ENCODE peak calls at places on chromosomes 6 and 20, in ten cellular contexts. One of them, this sample, is unnamed.

GRCh38 chr20:59518881-59519706 is 85.2 kb upstream of the PHACTR3 start:
- DNase-seq in A549: peak
- DNase-seq in endothelial cell of umbilical vein: peak
- DNase-seq in prostate gland: no peak
- DNase-seq in BJ: no peak
- DNase-seq in astrocyte of the spinal cord: peak
- DNase-seq in colonic mucosa: peak
- DNase-seq in fibroblast of lung: peak
- DNase-seq in adipocyte: peak
- DNase-seq in tibial artery: no peak
- DNase-seq in this sample: no peak

GRCh38 chr6:158150701-158151100 is 17.4 kb downstream of the SERAC1 start:
- DNase-seq in tibial artery: no peak
- DNase-seq in prostate gland: no peak
- DNase-seq in A549: no peak
- DNase-seq in colonic mucosa: no peak
- DNase-seq in endothelial cell of umbilical vein: no peak
- DNase-seq in BJ: no peak
- DNase-seq in fibroblast of lung: peak
- DNase-seq in astrocyte of the spinal cord: peak
- DNase-seq in adipocyte: peak
- DNase-seq in this sample: peak

GRCh38 chr6:157880534-157880933 is 57.5 kb downstream of the SNX9 start:
- DNase-seq in tibial artery: no peak
- DNase-seq in prostate gland: no peak
- DNase-seq in fibroblast of lung: no peak
- DNase-seq in astrocyte of the spinal cord: no peak
- DNase-seq in colonic mucosa: no peak
- DNase-seq in adipocyte: no peak
- DNase-seq in endothelial cell of umbilical vein: no peak
- DNase-seq in A549: no peak
- DNase-seq in BJ: no peak
- DNase-seq in this sample: no peak

GRCh38 chr20:50367104-50367674 is 143.0 kb upstream of the PTPN1 start:
- DNase-seq in astrocyte of the spinal cord: no peak
- DNase-seq in prostate gland: no peak
- DNase-seq in adipocyte: no peak
- DNase-seq in A549: no peak
- DNase-seq in tibial artery: no peak
- DNase-seq in fibroblast of lung: no peak
- DNase-seq in BJ: no peak
- DNase-seq in endothelial cell of umbilical vein: peak
- DNase-seq in colonic mucosa: no peak
- DNase-seq in this sample: no peak

GRCh38 chr20:6501061-6501460 is 266.4 kb upstream of the BMP2 start:
- DNase-seq in colonic mucosa: no peak
- DNase-seq in prostate gland: no peak
- DNase-seq in tibial artery: no peak
- DNase-seq in A549: peak
- DNase-seq in astrocyte of the spinal cord: peak
- DNase-seq in fibroblast of lung: peak
- DNase-seq in adipocyte: no peak
- DNase-seq in BJ: no peak
- DNase-seq in endothelial cell of umbilical vein: peak
- DNase-seq in this sample: peak

GRCh38 chr6:134532694-134533624 is 215.0 kb upstream of the SGK1 start:
- DNase-seq in A549: no peak
- DNase-seq in BJ: no peak
- DNase-seq in astrocyte of the spinal cord: no peak
- DNase-seq in endothelial cell of umbilical vein: no peak
- DNase-seq in colonic mucosa: no peak
- DNase-seq in tibial artery: no peak
- DNase-seq in prostate gland: no peak
- DNase-seq in fibroblast of lung: peak
- DNase-seq in adipocyte: no peak
- DNase-seq in this sample: no peak

GRCh38 chr6:101544286-101544685 is 150.8 kb downstream of the GRIK2 start:
- DNase-seq in astrocyte of the spinal cord: peak
- DNase-seq in BJ: no peak
- DNase-seq in fibroblast of lung: peak
- DNase-seq in prostate gland: no peak
- DNase-seq in adipocyte: peak
- DNase-seq in endothelial cell of umbilical vein: no peak
- DNase-seq in colonic mucosa: no peak
- DNase-seq in tibial artery: no peak
- DNase-seq in A549: no peak
- DNase-seq in this sample: no peak

GRCh38 chr6:17871169-17871479 is 116.3 kb downstream of the KIF13A start:
- DNase-seq in tibial artery: no peak
- DNase-seq in colonic mucosa: no peak
- DNase-seq in fibroblast of lung: no peak
- DNase-seq in astrocyte of the spinal cord: no peak
- DNase-seq in endothelial cell of umbilical vein: no peak
- DNase-seq in A549: no peak
- DNase-seq in prostate gland: no peak
- DNase-seq in BJ: no peak
- DNase-seq in adipocyte: no peak
- DNase-seq in this sample: no peak

GRCh38 chr6:31529329-31530150 is 778 bp downstream of the MCCD1 start:
- DNase-seq in endothelial cell of umbilical vein: no peak
- DNase-seq in tibial artery: no peak
- DNase-seq in fibroblast of lung: no peak
- DNase-seq in astrocyte of the spinal cord: no peak
- DNase-seq in prostate gland: no peak
- DNase-seq in A549: no peak
- DNase-seq in adipocyte: no peak
- DNase-seq in BJ: no peak
- DNase-seq in colonic mucosa: no peak
- DNase-seq in this sample: no peak

GRCh38 chr6:6823030-6823429 is 234.5 kb downstream of the LY86 start:
- DNase-seq in BJ: no peak
- DNase-seq in endothelial cell of umbilical vein: no peak
- DNase-seq in fibroblast of lung: no peak
- DNase-seq in tibial artery: no peak
- DNase-seq in A549: no peak
- DNase-seq in prostate gland: no peak
- DNase-seq in adipocyte: no peak
- DNase-seq in astrocyte of the spinal cord: no peak
- DNase-seq in colonic mucosa: no peak
- DNase-seq in this sample: no peak

GRCh38 chr6:113376847-113377165 is 480.3 kb upstream of the MARCKS start:
- DNase-seq in astrocyte of the spinal cord: no peak
- DNase-seq in tibial artery: no peak
- DNase-seq in fibroblast of lung: no peak
- DNase-seq in adipocyte: peak
- DNase-seq in endothelial cell of umbilical vein: no peak
- DNase-seq in colonic mucosa: no peak
- DNase-seq in BJ: no peak
- DNase-seq in A549: no peak
- DNase-seq in prostate gland: no peak
- DNase-seq in this sample: no peak

GRCh38 chr6:12246900-12247299 is 43.3 kb upstream of the EDN1 start:
- DNase-seq in tibial artery: no peak
- DNase-seq in fibroblast of lung: no peak
- DNase-seq in A549: no peak
- DNase-seq in adipocyte: no peak
- DNase-seq in BJ: no peak
- DNase-seq in endothelial cell of umbilical vein: no peak
- DNase-seq in prostate gland: no peak
- DNase-seq in astrocyte of the spinal cord: no peak
- DNase-seq in colonic mucosa: no peak
- DNase-seq in this sample: no peak

GRCh38 chr6:19839788-19840187 is 2.6 kb downstream of the ID4 start:
- DNase-seq in prostate gland: no peak
- DNase-seq in fibroblast of lung: no peak
- DNase-seq in A549: no peak
- DNase-seq in BJ: no peak
- DNase-seq in adipocyte: no peak
- DNase-seq in astrocyte of the spinal cord: no peak
- DNase-seq in colonic mucosa: no peak
- DNase-seq in endothelial cell of umbilical vein: no peak
- DNase-seq in tibial artery: no peak
- DNase-seq in this sample: no peak

GRCh38 chr6:19837511-19838441 is 606 bp downstream of the ID4 start:
- DNase-seq in fibroblast of lung: peak
- DNase-seq in colonic mucosa: peak
- DNase-seq in tibial artery: no peak
- DNase-seq in adipocyte: peak
- DNase-seq in A549: peak
- DNase-seq in prostate gland: peak
- DNase-seq in astrocyte of the spinal cord: peak
- DNase-seq in endothelial cell of umbilical vein: peak
- DNase-seq in BJ: no peak
- DNase-seq in this sample: no peak

GRCh38 chr6:19838442-19839236 is 1.5 kb downstream of the ID4 start:
- DNase-seq in astrocyte of the spinal cord: peak
- DNase-seq in A549: peak
- DNase-seq in colonic mucosa: peak
- DNase-seq in BJ: no peak
- DNase-seq in tibial artery: peak
- DNase-seq in fibroblast of lung: peak
- DNase-seq in adipocyte: peak
- DNase-seq in prostate gland: peak
- DNase-seq in endothelial cell of umbilical vein: no peak
- DNase-seq in this sample: no peak

GRCh38 chr6:19841181-19841580 is 4.0 kb downstream of the ID4 start:
- DNase-seq in endothelial cell of umbilical vein: no peak
- DNase-seq in astrocyte of the spinal cord: no peak
- DNase-seq in fibroblast of lung: peak
- DNase-seq in BJ: no peak
- DNase-seq in colonic mucosa: no peak
- DNase-seq in A549: no peak
- DNase-seq in tibial artery: no peak
- DNase-seq in prostate gland: no peak
- DNase-seq in adipocyte: no peak
- DNase-seq in this sample: no peak

GRCh38 chr6:19839237-19839546 is 2.0 kb downstream of the ID4 start:
- DNase-seq in fibroblast of lung: peak
- DNase-seq in tibial artery: no peak
- DNase-seq in prostate gland: no peak
- DNase-seq in endothelial cell of umbilical vein: no peak
- DNase-seq in A549: no peak
- DNase-seq in astrocyte of the spinal cord: no peak
- DNase-seq in BJ: no peak
- DNase-seq in colonic mucosa: no peak
- DNase-seq in adipocyte: no peak
- DNase-seq in this sample: no peak
- H3K4me3 ChIP-seq in fibroblast of lung: peak
- H3K4me3 ChIP-seq in tibial artery: peak
- H3K4me3 ChIP-seq in prostate gland: peak
- H3K4me3 ChIP-seq in endothelial cell of umbilical vein: no peak
- H3K4me3 ChIP-seq in A549: peak
- H3K4me3 ChIP-seq in astrocyte of the spinal cord: peak
- H3K4me3 ChIP-seq in BJ: peak
- H3K4me3 ChIP-seq in colonic mucosa: peak
- H3K4me3 ChIP-seq in adipocyte: peak
- H3K4me3 ChIP-seq in this sample: peak

DNA sequence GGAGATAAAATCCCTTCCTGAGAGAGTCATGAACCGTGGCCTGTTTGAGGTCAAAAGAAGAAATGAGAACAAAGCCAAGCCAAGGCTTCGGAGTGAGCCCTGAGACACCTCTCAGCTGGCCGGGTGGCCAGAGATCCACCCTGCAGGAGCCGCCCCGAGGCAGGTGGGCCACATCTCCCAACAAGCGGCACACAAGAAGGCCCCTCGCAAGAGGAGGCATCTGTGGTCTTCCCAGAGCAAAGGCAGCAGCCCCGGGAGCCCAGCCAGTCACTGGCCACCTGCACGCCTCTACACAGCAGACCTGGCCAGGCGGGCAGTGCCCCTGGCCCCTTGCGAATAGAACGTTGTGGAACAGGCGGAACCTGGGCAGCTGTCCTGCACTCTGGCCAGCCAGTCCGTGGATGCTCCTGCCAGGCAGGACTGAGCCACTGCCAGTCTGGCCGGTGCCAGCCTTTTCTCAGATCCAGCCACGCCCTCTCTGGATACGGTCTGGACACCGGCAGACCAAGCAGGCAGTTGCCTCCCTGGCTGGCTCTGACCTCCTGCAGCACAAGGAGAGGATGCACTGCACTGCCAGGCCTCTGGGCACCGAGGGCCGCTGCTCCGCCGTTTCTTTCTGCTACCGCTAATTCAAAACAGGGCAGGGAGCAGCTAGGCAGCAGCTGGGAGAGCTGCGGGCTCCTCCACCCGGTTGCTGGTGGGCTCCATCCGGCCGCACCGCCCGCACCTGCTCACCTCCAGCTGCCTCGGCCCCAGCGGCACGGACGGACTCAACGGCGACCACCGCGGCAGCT is 30.6 kb upstream of the AFDN start:
- DNase-seq in astrocyte of the spinal cord: no peak
- DNase-seq in prostate gland: peak
- DNase-seq in A549: no peak
- DNase-seq in endothelial cell of umbilical vein: no peak
- DNase-seq in BJ: no peak
- DNase-seq in colonic mucosa: peak
- DNase-seq in adipocyte: no peak
- DNase-seq in fibroblast of lung: no peak
- DNase-seq in tibial artery: no peak
- DNase-seq in this sample: no peak
- H3K4me3 ChIP-seq in astrocyte of the spinal cord: no peak
- H3K4me3 ChIP-seq in prostate gland: peak
- H3K4me3 ChIP-seq in A549: no peak
- H3K4me3 ChIP-seq in endothelial cell of umbilical vein: no peak
- H3K4me3 ChIP-seq in BJ: no peak
- H3K4me3 ChIP-seq in colonic mucosa: peak
- H3K4me3 ChIP-seq in adipocyte: peak
- H3K4me3 ChIP-seq in fibroblast of lung: no peak
- H3K4me3 ChIP-seq in tibial artery: peak
- H3K4me3 ChIP-seq in this sample: no peak

GRCh38 chr6:10613077-10613476 is 81.3 kb downstream of the C6orf52 start:
- DNase-seq in BJ: no peak
- DNase-seq in adipocyte: peak
- DNase-seq in tibial artery: no peak
- DNase-seq in endothelial cell of umbilical vein: no peak
- DNase-seq in fibroblast of lung: peak
- DNase-seq in colonic mucosa: no peak
- DNase-seq in astrocyte of the spinal cord: peak
- DNase-seq in A549: peak
- DNase-seq in prostate gland: peak
- DNase-seq in this sample: peak
- H3K4me3 ChIP-seq in BJ: no peak
- H3K4me3 ChIP-seq in adipocyte: no peak
- H3K4me3 ChIP-seq in tibial artery: no peak
- H3K4me3 ChIP-seq in endothelial cell of umbilical vein: no peak
- H3K4me3 ChIP-seq in fibroblast of lung: no peak
- H3K4me3 ChIP-seq in colonic mucosa: no peak
- H3K4me3 ChIP-seq in astrocyte of the spinal cord: no peak
- H3K4me3 ChIP-seq in A549: no peak
- H3K4me3 ChIP-seq in prostate gland: no peak
- H3K4me3 ChIP-seq in this sample: no peak

DNA sequence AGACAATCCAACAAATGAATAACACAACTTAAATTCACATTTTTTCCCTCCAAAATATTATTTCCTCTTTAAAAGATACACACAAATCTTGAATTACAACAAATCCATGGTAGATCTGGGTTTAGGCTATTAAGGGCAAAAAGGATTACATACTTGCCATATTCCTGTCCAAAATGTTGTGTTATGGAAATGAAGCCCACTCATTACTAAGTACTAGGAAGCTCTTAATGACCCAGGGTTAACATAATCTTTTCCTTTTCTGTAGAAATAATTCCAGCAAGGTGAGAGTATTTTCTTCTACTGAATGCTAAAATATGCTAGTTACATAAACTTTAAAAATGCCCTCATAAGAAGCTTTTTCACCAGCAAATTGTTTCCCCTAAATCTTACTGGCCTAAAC is 1.6 kb downstream of the SHPRH start:
- DNase-seq in A549: no peak
- DNase-seq in colonic mucosa: no peak
- DNase-seq in astrocyte of the spinal cord: no peak
- DNase-seq in BJ: no peak
- DNase-seq in endothelial cell of umbilical vein: no peak
- DNase-seq in prostate gland: no peak
- DNase-seq in tibial artery: no peak
- DNase-seq in adipocyte: no peak
- DNase-seq in fibroblast of lung: no peak
- DNase-seq in this sample: no peak
- H3K4me3 ChIP-seq in A549: peak
- H3K4me3 ChIP-seq in colonic mucosa: peak
- H3K4me3 ChIP-seq in astrocyte of the spinal cord: peak
- H3K4me3 ChIP-seq in BJ: peak
- H3K4me3 ChIP-seq in endothelial cell of umbilical vein: no peak
- H3K4me3 ChIP-seq in prostate gland: no peak
- H3K4me3 ChIP-seq in tibial artery: peak
- H3K4me3 ChIP-seq in adipocyte: peak
- H3K4me3 ChIP-seq in fibroblast of lung: no peak
- H3K4me3 ChIP-seq in this sample: peak